ENCODE peak calls at places on chromosomes 2 and 18, in ten cellular contexts. One of them, this sample, is unnamed.

GRCh38 chr18:35662293-35663062 is 80.9 kb downstream of the GALNT1 start:
- DNase-seq in GM12878: peak
- DNase-seq in right lobe of liver: no peak
- DNase-seq in stomach: no peak
- DNase-seq in adrenal gland: no peak
- DNase-seq in A549: no peak
- DNase-seq in uterus: no peak
- DNase-seq in HCT116: no peak
- DNase-seq in spleen: no peak
- DNase-seq in IMR-90: no peak
- DNase-seq in this sample: no peak

GRCh38 chr2:195848119-195848899 is 191.3 kb downstream of the SLC39A10 start:
- DNase-seq in A549: peak
- DNase-seq in GM12878: no peak
- DNase-seq in uterus: no peak
- DNase-seq in IMR-90: no peak
- DNase-seq in right lobe of liver: no peak
- DNase-seq in HCT116: peak
- DNase-seq in stomach: no peak
- DNase-seq in adrenal gland: no peak
- DNase-seq in spleen: peak
- DNase-seq in this sample: no peak

GRCh38 chr2:230435431-230435830 is 19.4 kb downstream of the SP100 start:
- DNase-seq in GM12878: no peak
- DNase-seq in A549: no peak
- DNase-seq in HCT116: no peak
- DNase-seq in uterus: no peak
- DNase-seq in spleen: no peak
- DNase-seq in IMR-90: peak
- DNase-seq in stomach: no peak
- DNase-seq in right lobe of liver: no peak
- DNase-seq in adrenal gland: no peak
- DNase-seq in this sample: no peak

GRCh38 chr18:702957-703659 is 9.3 kb downstream of the ENOSF1 start:
- DNase-seq in right lobe of liver: no peak
- DNase-seq in spleen: no peak
- DNase-seq in A549: peak
- DNase-seq in stomach: peak
- DNase-seq in adrenal gland: no peak
- DNase-seq in HCT116: no peak
- DNase-seq in IMR-90: peak
- DNase-seq in uterus: peak
- DNase-seq in GM12878: no peak
- DNase-seq in this sample: no peak

GRCh38 chr2:21939961-21940360 is 816.2 kb downstream of the TDRD15 start:
- DNase-seq in GM12878: no peak
- DNase-seq in spleen: no peak
- DNase-seq in IMR-90: peak
- DNase-seq in adrenal gland: no peak
- DNase-seq in HCT116: no peak
- DNase-seq in uterus: no peak
- DNase-seq in A549: no peak
- DNase-seq in stomach: no peak
- DNase-seq in right lobe of liver: no peak
- DNase-seq in this sample: no peak

GRCh38 chr2:28581312-28581711 is 85.5 kb downstream of the PLB1 start:
- DNase-seq in uterus: no peak
- DNase-seq in A549: no peak
- DNase-seq in stomach: no peak
- DNase-seq in spleen: no peak
- DNase-seq in IMR-90: no peak
- DNase-seq in right lobe of liver: no peak
- DNase-seq in HCT116: no peak
- DNase-seq in GM12878: no peak
- DNase-seq in adrenal gland: no peak
- DNase-seq in this sample: peak

GRCh38 chr2:148524519-148524919 is 120.0 kb upstream of the EPC2 start:
- DNase-seq in adrenal gland: no peak
- DNase-seq in right lobe of liver: no peak
- DNase-seq in A549: no peak
- DNase-seq in spleen: no peak
- DNase-seq in GM12878: no peak
- DNase-seq in IMR-90: no peak
- DNase-seq in HCT116: no peak
- DNase-seq in uterus: no peak
- DNase-seq in stomach: no peak
- DNase-seq in this sample: no peak

GRCh38 chr2:61135510-61135909 is 26.5 kb upstream of the C2orf74 start:
- DNase-seq in spleen: no peak
- DNase-seq in right lobe of liver: no peak
- DNase-seq in IMR-90: peak
- DNase-seq in HCT116: peak
- DNase-seq in stomach: no peak
- DNase-seq in GM12878: no peak
- DNase-seq in A549: peak
- DNase-seq in adrenal gland: peak
- DNase-seq in uterus: no peak
- DNase-seq in this sample: no peak

GRCh38 chr2:38997784-38998183 is 108.1 kb downstream of the ARHGEF33 start:
- DNase-seq in spleen: no peak
- DNase-seq in A549: peak
- DNase-seq in HCT116: no peak
- DNase-seq in GM12878: no peak
- DNase-seq in adrenal gland: no peak
- DNase-seq in right lobe of liver: no peak
- DNase-seq in uterus: no peak
- DNase-seq in IMR-90: peak
- DNase-seq in stomach: no peak
- DNase-seq in this sample: no peak

DNA sequence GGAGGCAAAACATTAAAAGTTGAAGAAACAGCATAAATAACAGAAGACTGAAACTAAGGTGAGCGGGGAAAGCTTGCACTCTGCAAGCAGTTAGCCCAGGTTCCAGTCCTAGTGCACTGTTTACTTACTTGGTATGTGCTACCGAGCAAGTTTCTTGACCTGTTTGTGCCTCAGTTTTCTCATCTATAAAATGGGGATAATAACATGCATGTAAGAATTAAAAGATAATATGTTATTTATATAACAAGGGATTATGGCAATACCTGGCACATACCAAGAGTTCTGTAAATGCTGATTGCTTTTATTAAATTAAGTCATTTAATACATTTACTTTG is 37.1 kb upstream of the IKZF2 start:
- DNase-seq in adrenal gland: no peak
- DNase-seq in uterus: no peak
- DNase-seq in HCT116: no peak
- DNase-seq in stomach: no peak
- DNase-seq in right lobe of liver: no peak
- DNase-seq in IMR-90: no peak
- DNase-seq in A549: no peak
- DNase-seq in spleen: no peak
- DNase-seq in GM12878: no peak
- DNase-seq in this sample: no peak
- H3K4me3 ChIP-seq in adrenal gland: no peak
- H3K4me3 ChIP-seq in uterus: no peak
- H3K4me3 ChIP-seq in HCT116: no peak
- H3K4me3 ChIP-seq in stomach: no peak
- H3K4me3 ChIP-seq in right lobe of liver: no peak
- H3K4me3 ChIP-seq in IMR-90: no peak
- H3K4me3 ChIP-seq in A549: no peak
- H3K4me3 ChIP-seq in spleen: no peak
- H3K4me3 ChIP-seq in GM12878: no peak
- H3K4me3 ChIP-seq in this sample: no peak

DNA sequence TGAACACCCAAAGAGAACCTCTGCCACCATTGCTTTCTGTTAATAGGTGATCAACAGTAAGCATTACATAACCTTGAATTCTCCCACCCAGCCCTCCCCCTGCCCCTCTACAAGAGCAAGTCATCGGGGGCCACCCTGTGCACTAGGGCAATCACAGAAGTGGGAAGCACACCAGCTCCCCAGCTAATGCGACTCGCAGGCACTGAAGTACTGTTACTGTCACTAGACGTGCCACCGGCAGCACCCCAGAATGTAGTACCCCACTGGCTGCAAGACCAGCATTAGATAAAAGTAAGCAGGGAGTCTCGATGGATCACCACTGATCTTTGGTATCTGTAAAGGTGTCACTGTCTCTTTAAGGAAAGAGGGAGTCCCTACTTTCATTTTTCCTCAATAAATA is 167.6 kb downstream of the FAM210A start:
- DNase-seq in spleen: no peak
- DNase-seq in right lobe of liver: no peak
- DNase-seq in A549: no peak
- DNase-seq in IMR-90: no peak
- DNase-seq in HCT116: no peak
- DNase-seq in GM12878: no peak
- DNase-seq in adrenal gland: no peak
- DNase-seq in uterus: no peak
- DNase-seq in stomach: no peak
- DNase-seq in this sample: no peak
- TF ChIP-seq POLR2A in spleen: no peak
- TF ChIP-seq POLR2A in right lobe of liver: no peak
- TF ChIP-seq POLR2A in A549: no peak
- TF ChIP-seq POLR2A in IMR-90: no peak
- TF ChIP-seq POLR2A in HCT116: no peak
- TF ChIP-seq POLR2A in GM12878: no peak
- TF ChIP-seq POLR2A in adrenal gland: no peak
- TF ChIP-seq POLR2A in uterus: no peak
- TF ChIP-seq POLR2A in stomach: no peak
- TF ChIP-seq POLR2A in this sample: no peak

DNA sequence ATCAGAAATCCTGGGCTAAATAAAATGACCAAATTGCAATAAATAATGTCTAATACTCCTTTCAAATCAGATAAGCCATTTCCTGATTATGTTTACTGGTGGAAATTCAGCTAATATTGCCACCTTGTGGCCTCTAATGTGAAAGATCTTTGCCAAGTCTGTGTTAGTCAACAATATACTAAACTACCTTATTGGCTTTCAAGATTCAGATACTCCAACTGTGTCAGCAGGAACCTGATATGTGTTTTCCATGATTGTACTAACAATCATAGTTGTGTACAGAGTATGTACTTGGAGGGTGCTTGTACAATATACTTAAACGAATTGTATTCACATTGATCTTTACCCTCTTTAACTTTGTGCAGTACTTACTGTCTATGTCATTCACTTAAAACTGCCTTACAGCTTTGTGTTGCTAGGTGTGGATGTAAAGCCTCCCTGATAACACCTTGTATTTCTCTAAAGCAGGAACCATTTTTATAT is 75.4 kb upstream of the C2orf15 start:
- DNase-seq in stomach: no peak
- DNase-seq in right lobe of liver: no peak
- DNase-seq in uterus: no peak
- DNase-seq in adrenal gland: no peak
- DNase-seq in HCT116: peak
- DNase-seq in spleen: no peak
- DNase-seq in GM12878: peak
- DNase-seq in A549: peak
- DNase-seq in IMR-90: peak
- DNase-seq in this sample: no peak
- TF ChIP-seq CTCF in stomach: peak
- TF ChIP-seq CTCF in right lobe of liver: peak
- TF ChIP-seq CTCF in uterus: peak
- TF ChIP-seq CTCF in adrenal gland: peak
- TF ChIP-seq CTCF in HCT116: peak
- TF ChIP-seq CTCF in spleen: peak
- TF ChIP-seq CTCF in GM12878: peak
- TF ChIP-seq CTCF in A549: peak
- TF ChIP-seq CTCF in IMR-90: peak
- TF ChIP-seq CTCF in this sample: no peak

GRCh38 chr18:31626409-31626808 is 34.7 kb downstream of the TTR start:
- DNase-seq in A549: no peak
- DNase-seq in uterus: no peak
- DNase-seq in stomach: no peak
- DNase-seq in adrenal gland: no peak
- DNase-seq in IMR-90: no peak
- DNase-seq in right lobe of liver: peak
- DNase-seq in HCT116: no peak
- DNase-seq in GM12878: no peak
- DNase-seq in spleen: no peak
- DNase-seq in this sample: no peak
- H3K4me3 ChIP-seq in A549: no peak
- H3K4me3 ChIP-seq in uterus: no peak
- H3K4me3 ChIP-seq in stomach: no peak
- H3K4me3 ChIP-seq in adrenal gland: no peak
- H3K4me3 ChIP-seq in IMR-90: no peak
- H3K4me3 ChIP-seq in right lobe of liver: no peak
- H3K4me3 ChIP-seq in HCT116: no peak
- H3K4me3 ChIP-seq in GM12878: no peak
- H3K4me3 ChIP-seq in spleen: no peak
- H3K4me3 ChIP-seq in this sample: no peak

GRCh38 chr18:56162871-56163270 is 475.5 kb downstream of the TXNL1 start:
- DNase-seq in right lobe of liver: no peak
- DNase-seq in GM12878: no peak
- DNase-seq in stomach: no peak
- DNase-seq in uterus: no peak
- DNase-seq in A549: no peak
- DNase-seq in IMR-90: no peak
- DNase-seq in HCT116: no peak
- DNase-seq in adrenal gland: no peak
- DNase-seq in spleen: no peak
- DNase-seq in this sample: no peak
- TF ChIP-seq POLR2A in right lobe of liver: no peak
- TF ChIP-seq POLR2A in GM12878: no peak
- TF ChIP-seq POLR2A in stomach: no peak
- TF ChIP-seq POLR2A in uterus: no peak
- TF ChIP-seq POLR2A in A549: no peak
- TF ChIP-seq POLR2A in IMR-90: no peak
- TF ChIP-seq POLR2A in HCT116: no peak
- TF ChIP-seq POLR2A in adrenal gland: no peak
- TF ChIP-seq POLR2A in spleen: no peak
- TF ChIP-seq POLR2A in this sample: no peak

This sample was measured in sigmoid colon.